ENCODE peak calls at places on chromosomes 13 and 19, in five cellular contexts. K, T, Y, X and G are unnamed samples. For H3K27me3, the result is how much of the 10 kb centered on the place peaks cover.

GRCh38 chr13:99657848-99658265 is 156.6 kb downstream of the TM9SF2 start:
- DNase-seq in K (no peak), T (peak), Y (peak), X (peak), G (peak)

GRCh38 chr19:33064117-33064777 is 441 bp downstream of the RHPN2 start:
- DNase-seq in K (no peak), T (no peak), Y (no peak), X (peak), G (no peak)

GRCh38 chr19:7657047-7657779 is 11.6 kb upstream of the RETN start:
- DNase-seq in K (no peak), T (no peak), Y (no peak), X (peak), G (no peak)

GRCh38 chr19:15628236-15629002 is 12.3 kb upstream of the CYP4F3 start:
- DNase-seq in K (no peak), T (no peak), Y (no peak), X (no peak), G (no peak)

GRCh38 chr19:58033741-58034475 is at the start of gene ZSCAN1:
- DNase-seq in K (no peak), T (peak), Y (peak), X (no peak), G (peak)

GRCh38 chr13:64551755-64552154 is 2678.4 kb downstream of the PCDH9 start:
- DNase-seq in K (no peak), T (no peak), Y (no peak), X (no peak), G (no peak)

GRCh38 chr13:31046711-31047279 is 114.3 kb downstream of the TEX26 start:
- DNase-seq in K (no peak), T (peak), Y (peak), X (no peak), G (no peak)

GRCh38 chr19:51751655-51752054 is at the start of gene FPR1:
- DNase-seq in K (peak), T (no peak), Y (no peak), X (no peak), G (no peak)

GRCh38 chr19:46068345-46069258 is 27.8 kb upstream of the IGFL4 start:
- DNase-seq in K (peak), T (no peak), Y (no peak), X (no peak), G (no peak)

DNA sequence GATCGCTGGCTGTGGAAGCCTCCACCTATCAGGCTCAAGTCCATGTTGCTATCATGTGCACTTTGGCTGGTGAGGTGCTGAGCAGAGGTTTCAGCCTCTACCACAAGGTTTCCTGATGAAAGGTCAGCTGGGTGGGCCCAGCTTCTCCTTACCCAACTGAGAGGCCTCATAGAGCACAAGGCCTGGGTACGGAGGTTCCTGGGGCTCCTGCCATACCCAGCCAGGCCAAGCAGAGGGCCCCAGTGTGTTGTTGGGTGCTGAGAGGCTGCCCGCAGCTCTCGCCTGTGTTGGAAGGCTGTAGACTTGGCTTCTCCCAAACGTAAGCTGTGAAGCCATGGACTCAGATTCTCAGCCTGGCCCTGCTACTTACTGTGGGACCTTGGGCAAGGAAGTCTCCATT is 28.2 kb downstream of the ACTN4 start:
- DNase-seq in K (no peak), T (no peak), Y (no peak), X (no peak), G (no peak)
- H3K27ac ChIP-seq in K (peak), T (peak), Y (peak), X (peak), G (peak)

DNA sequence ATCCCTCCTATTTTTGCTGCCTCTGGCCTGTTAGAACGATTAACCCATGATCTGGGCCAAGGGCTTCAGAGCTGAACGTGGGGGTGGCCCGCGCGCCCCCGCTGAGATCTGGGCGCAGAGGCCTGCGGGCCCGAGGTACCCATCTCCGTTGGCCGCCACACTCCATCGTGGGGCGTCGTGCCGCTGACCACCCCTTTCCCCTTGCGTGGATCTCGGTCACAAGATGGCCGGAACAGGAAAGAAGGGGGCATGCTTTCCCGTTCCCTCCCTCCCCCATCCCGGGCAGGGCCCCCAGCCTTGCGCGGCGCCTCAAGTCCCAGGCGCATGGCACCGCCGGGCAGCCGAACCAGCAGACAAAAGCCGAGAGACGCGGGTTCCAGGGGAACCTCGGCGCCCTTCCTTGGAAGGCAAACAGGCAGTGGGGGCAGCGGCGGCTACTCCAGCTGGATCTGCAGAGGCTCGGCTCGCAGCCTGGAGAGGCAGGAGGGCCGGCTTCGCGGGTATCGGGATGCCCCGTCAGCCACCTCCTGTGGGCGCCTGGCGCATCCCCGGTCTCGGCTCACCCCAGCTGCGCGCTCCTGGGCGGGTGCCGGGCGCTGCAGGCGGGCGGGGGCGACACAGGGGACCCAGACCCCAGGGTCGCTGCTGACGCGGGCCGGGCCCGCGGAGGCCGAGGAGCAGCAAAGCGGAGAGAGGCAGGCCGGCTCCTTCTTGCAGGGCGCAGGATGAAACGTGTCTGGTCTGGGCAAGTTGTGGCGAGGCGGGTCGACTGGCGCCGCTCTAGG is 500 bp downstream of the DZIP1 start:
- DNase-seq in K (no peak), T (no peak), Y (peak), X (no peak), G (peak)
- H3K27me3 ChIP-seq in K (under half), T (half or more), Y (half or more), X (under half), G (under half)

GRCh38 chr13:44231786-44232516 is 141.7 kb upstream of the SERP2 start:
- DNase-seq in K (peak), T (no peak), Y (no peak), X (peak), G (peak)
- H3K27ac ChIP-seq in K (peak), T (no peak), Y (peak), X (peak), G (peak)

DNA sequence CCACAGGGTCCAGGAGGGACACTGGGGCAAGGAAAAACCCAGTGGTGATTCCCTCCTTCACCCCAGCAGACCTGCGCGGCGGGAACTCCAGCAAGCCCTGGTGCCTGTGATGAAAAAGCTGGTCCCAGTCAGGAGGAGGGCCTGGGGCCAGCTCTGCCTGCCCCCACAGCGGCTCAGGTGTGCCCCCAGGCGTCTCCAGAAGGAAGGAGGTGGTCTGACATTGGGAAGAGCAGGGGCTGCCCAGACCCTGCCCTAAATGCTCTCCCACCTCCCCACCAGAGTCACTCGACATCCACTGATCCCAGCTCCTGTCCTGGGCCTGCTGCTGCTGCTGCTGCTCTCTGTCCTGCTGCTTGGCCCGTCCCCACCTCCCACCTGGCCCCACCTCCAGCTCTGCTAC is 6.2 kb downstream of the PTH2 start:
- DNase-seq in K (no peak), T (no peak), Y (no peak), X (no peak), G (no peak)
- H3K27me3 ChIP-seq in K (under half), T (under half), Y (under half), X (under half), G (under half)

GRCh38 chr13:70894258-70894657 is 786.0 kb upstream of the KLHL1 start:
- DNase-seq in K (no peak), T (no peak), Y (no peak), X (no peak), G (no peak)
- H3K27ac ChIP-seq in K (no peak), T (no peak), Y (no peak), X (no peak), G (no peak)

GRCh38 chr19:17685451-17686026 is 2.6 kb downstream of the UNC13A start:
- DNase-seq in K (no peak), T (no peak), Y (no peak), X (no peak), G (no peak)
- H3K27me3 ChIP-seq in K (under half), T (half or more), Y (half or more), X (under half), G (half or more)

GRCh38 chr19:38434549-38435051 is 1.1 kb downstream of the RYR1 start:
- DNase-seq in K (no peak), T (no peak), Y (peak), X (no peak), G (no peak)
- H3K27ac ChIP-seq in K (no peak), T (no peak), Y (no peak), X (no peak), G (no peak)

DNA sequence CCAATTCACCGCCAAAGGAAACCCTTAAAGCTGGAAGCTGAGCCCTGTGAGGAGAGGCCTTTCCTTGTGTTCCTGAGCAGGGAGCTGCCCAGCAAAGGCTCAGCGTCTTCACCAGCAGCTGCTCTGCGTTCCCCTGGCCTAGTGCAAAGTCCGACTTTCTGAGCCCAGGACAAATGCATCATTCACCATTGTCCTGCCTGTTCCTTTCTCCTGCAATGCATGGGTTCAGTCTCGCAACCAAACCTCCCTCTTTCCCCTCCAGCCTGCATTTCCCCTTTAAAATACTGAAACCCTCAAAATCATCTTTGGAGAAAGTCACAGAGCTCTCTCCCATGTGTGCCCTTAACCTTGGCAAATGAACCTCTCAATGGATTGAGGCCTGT is 12.9 kb upstream of the TMEM255B start:
- DNase-seq in K (no peak), T (no peak), Y (no peak), X (no peak), G (no peak)
- H3K27me3 ChIP-seq in K (under half), T (under half), Y (under half), X (under half), G (under half)

DNA sequence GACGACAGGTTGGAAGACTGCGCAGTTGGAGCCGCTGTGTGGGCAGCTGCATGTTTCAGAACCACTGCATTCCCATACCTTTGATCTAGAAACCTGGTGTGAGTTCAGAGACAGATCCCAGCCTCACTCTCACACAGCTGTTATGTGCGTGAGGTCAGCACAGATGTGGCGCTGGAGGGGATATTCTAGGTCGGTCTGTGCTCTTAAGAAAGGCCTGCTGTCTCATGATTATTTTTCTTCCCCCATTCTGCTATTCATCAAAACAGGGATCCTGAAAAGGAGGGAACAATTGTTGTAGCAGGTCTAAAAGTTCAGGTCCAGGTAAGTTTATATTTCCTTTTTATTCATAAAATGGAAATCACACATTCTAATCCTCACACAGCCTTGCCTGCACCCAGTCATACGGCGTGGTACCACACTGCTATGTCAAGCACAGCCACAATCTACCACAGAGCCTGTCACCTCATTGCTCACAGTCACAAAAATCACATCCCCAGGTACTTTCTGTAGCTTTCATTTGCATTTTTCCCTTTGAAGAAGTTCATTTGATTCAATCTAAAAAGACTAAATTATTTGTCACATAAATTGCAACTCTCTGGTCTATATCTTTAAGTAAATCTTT is 846 bp downstream of the ZNF546 start:
- DNase-seq in K (no peak), T (no peak), Y (no peak), X (no peak), G (no peak)
- H3K27ac ChIP-seq in K (peak), T (peak), Y (peak), X (peak), G (peak)